ENCODE peak calls at places on chromosomes 16 and 17, in seven cellular contexts. One of them, this sample, is unnamed.

GRCh38 chr16:58414938-58415451 is 22.7 kb downstream of the GINS3 start:
- DNase-seq in activated naive CD8-positive, alpha-beta T cell treated with anti-CD3 and anti-CD28 coated beads, Interleukin-2, amount 50 U/mL, for 16 hours: no peak
- DNase-seq in AG20443: no peak
- DNase-seq in spleen: no peak
- DNase-seq in memory B cell: no peak
- DNase-seq in dermis microvascular lymphatic vessel endothelial cell: peak
- DNase-seq in HS-27A: no peak
- DNase-seq in this sample: no peak

GRCh38 chr16:87897563-87898505 is 28.5 kb upstream of the SLC7A5 start:
- DNase-seq in activated naive CD8-positive, alpha-beta T cell treated with anti-CD3 and anti-CD28 coated beads, Interleukin-2, amount 50 U/mL, for 16 hours: no peak
- DNase-seq in dermis microvascular lymphatic vessel endothelial cell: no peak
- DNase-seq in memory B cell: no peak
- DNase-seq in spleen: no peak
- DNase-seq in HS-27A: no peak
- DNase-seq in AG20443: no peak
- DNase-seq in this sample: no peak

GRCh38 chr16:64830653-64831052 is 291.2 kb downstream of the CDH11 start:
- DNase-seq in activated naive CD8-positive, alpha-beta T cell treated with anti-CD3 and anti-CD28 coated beads, Interleukin-2, amount 50 U/mL, for 16 hours: no peak
- DNase-seq in AG20443: peak
- DNase-seq in spleen: no peak
- DNase-seq in HS-27A: no peak
- DNase-seq in dermis microvascular lymphatic vessel endothelial cell: no peak
- DNase-seq in memory B cell: no peak
- DNase-seq in this sample: no peak

GRCh38 chr16:17412221-17412620 is 58.5 kb downstream of the XYLT1 start:
- DNase-seq in memory B cell: no peak
- DNase-seq in AG20443: peak
- DNase-seq in spleen: no peak
- DNase-seq in dermis microvascular lymphatic vessel endothelial cell: no peak
- DNase-seq in HS-27A: no peak
- DNase-seq in activated naive CD8-positive, alpha-beta T cell treated with anti-CD3 and anti-CD28 coated beads, Interleukin-2, amount 50 U/mL, for 16 hours: no peak
- DNase-seq in this sample: no peak

GRCh38 chr17:55607736-55608341 is 96.6 kb upstream of the SMIM36 start:
- DNase-seq in dermis microvascular lymphatic vessel endothelial cell: no peak
- DNase-seq in activated naive CD8-positive, alpha-beta T cell treated with anti-CD3 and anti-CD28 coated beads, Interleukin-2, amount 50 U/mL, for 16 hours: no peak
- DNase-seq in memory B cell: no peak
- DNase-seq in spleen: no peak
- DNase-seq in AG20443: no peak
- DNase-seq in HS-27A: no peak
- DNase-seq in this sample: peak

GRCh38 chr17:59277031-59277430 is 54.4 kb upstream of the YPEL2 start:
- DNase-seq in memory B cell: peak
- DNase-seq in activated naive CD8-positive, alpha-beta T cell treated with anti-CD3 and anti-CD28 coated beads, Interleukin-2, amount 50 U/mL, for 16 hours: no peak
- DNase-seq in dermis microvascular lymphatic vessel endothelial cell: no peak
- DNase-seq in spleen: no peak
- DNase-seq in AG20443: no peak
- DNase-seq in HS-27A: no peak
- DNase-seq in this sample: no peak

GRCh38 chr17:71402661-71403141 is 718.1 kb upstream of the SOX9 start:
- DNase-seq in AG20443: no peak
- DNase-seq in HS-27A: no peak
- DNase-seq in memory B cell: no peak
- DNase-seq in activated naive CD8-positive, alpha-beta T cell treated with anti-CD3 and anti-CD28 coated beads, Interleukin-2, amount 50 U/mL, for 16 hours: no peak
- DNase-seq in spleen: no peak
- DNase-seq in dermis microvascular lymphatic vessel endothelial cell: no peak
- DNase-seq in this sample: no peak

GRCh38 chr17:19670906-19671305 is 22.4 kb downstream of the ALDH3A2 start:
- DNase-seq in memory B cell: no peak
- DNase-seq in activated naive CD8-positive, alpha-beta T cell treated with anti-CD3 and anti-CD28 coated beads, Interleukin-2, amount 50 U/mL, for 16 hours: no peak
- DNase-seq in dermis microvascular lymphatic vessel endothelial cell: no peak
- DNase-seq in AG20443: no peak
- DNase-seq in spleen: no peak
- DNase-seq in HS-27A: no peak
- DNase-seq in this sample: no peak

GRCh38 chr16:70396209-70396904 is 42.5 kb downstream of the ST3GAL2 start:
- DNase-seq in AG20443: peak
- DNase-seq in dermis microvascular lymphatic vessel endothelial cell: no peak
- DNase-seq in HS-27A: no peak
- DNase-seq in memory B cell: no peak
- DNase-seq in spleen: no peak
- DNase-seq in activated naive CD8-positive, alpha-beta T cell treated with anti-CD3 and anti-CD28 coated beads, Interleukin-2, amount 50 U/mL, for 16 hours: no peak
- DNase-seq in this sample: peak

GRCh38 chr17:36941265-36942021 is 4.2 kb downstream of the LHX1 start:
- DNase-seq in dermis microvascular lymphatic vessel endothelial cell: no peak
- DNase-seq in memory B cell: no peak
- DNase-seq in AG20443: no peak
- DNase-seq in HS-27A: no peak
- DNase-seq in spleen: no peak
- DNase-seq in activated naive CD8-positive, alpha-beta T cell treated with anti-CD3 and anti-CD28 coated beads, Interleukin-2, amount 50 U/mL, for 16 hours: no peak
- DNase-seq in this sample: no peak